ENCODE peak calls at places on chromosomes 2 and 18, in five cellular contexts. O, D, Z, I and T are unnamed samples.

GRCh38 chr18:74511823-74512222 is 15.7 kb downstream of the CNDP2 start:
- DNase-seq in O (no peak), D (no peak), Z (no peak), I (no peak), T (no peak)

GRCh38 chr18:26464128-26465011 is 84.0 kb downstream of the KCTD1 start:
- DNase-seq in O (no peak), D (no peak), Z (no peak), I (no peak), T (no peak)

GRCh38 chr2:172964511-172964910 is 111.1 kb upstream of the MAP3K20 start:
- DNase-seq in O (no peak), D (no peak), Z (no peak), I (no peak), T (peak; percentile 39)

GRCh38 chr2:96073170-96073775 is 38.6 kb upstream of the GPAT2 start:
- DNase-seq in O (no peak), D (no peak), Z (no peak), I (no peak), T (no peak)

GRCh38 chr18:36340232-36340631 is 42.7 kb downstream of the FHOD3 start:
- DNase-seq in O (no peak), D (no peak), Z (no peak), I (no peak), T (no peak)

GRCh38 chr2:19361325-19361990 is 3.0 kb upstream of the OSR1 start:
- DNase-seq in O (no peak), D (no peak), Z (no peak), I (peak; percentile 49), T (no peak)

GRCh38 chr18:53534203-53534602 is 690.3 kb downstream of the MBD2 start:
- DNase-seq in O (no peak), D (no peak), Z (no peak), I (no peak), T (no peak)

GRCh38 chr2:170409164-170409535 is 231.2 kb downstream of the MYO3B start:
- DNase-seq in O (peak; percentile 15), D (peak; percentile 82), Z (peak; percentile 40), I (peak; percentile 83), T (peak; percentile 82)

GRCh38 chr2:183349046-183349445 is 224.8 kb downstream of the NUP35 start:
- DNase-seq in O (no peak), D (peak; percentile 40), Z (no peak), I (no peak), T (no peak)

GRCh38 chr2:197934262-197934925 is 130.0 kb downstream of the PLCL1 start:
- DNase-seq in O (no peak), D (no peak), Z (no peak), I (no peak), T (no peak)

GRCh38 chr18:72999971-73000607 is 132.3 kb upstream of the NETO1 start:
- DNase-seq in O (no peak), D (no peak), Z (no peak), I (no peak), T (no peak)

GRCh38 chr2:167294775-167295140 is 406.5 kb downstream of the XIRP2 start:
- DNase-seq in O (no peak), D (no peak), Z (no peak), I (no peak), T (no peak)

GRCh38 chr2:4674007-4674406 is 970.6 kb downstream of the DCDC2C start:
- DNase-seq in O (no peak), D (peak; percentile 96), Z (no peak), I (no peak), T (no peak)

GRCh38 chr18:48711651-48712486 is 173.0 kb downstream of the CTIF start:
- DNase-seq in O (no peak), D (peak; percentile 46), Z (no peak), I (peak; percentile 83), T (peak; percentile 64)

GRCh38 chr18:51110073-51110797 is 80.2 kb downstream of the SMAD4 start:
- DNase-seq in O (no peak), D (peak; percentile 49), Z (peak; percentile 44), I (peak; percentile 67), T (peak; percentile 73)

GRCh38 chr2:169683425-169684134 is 10.6 kb downstream of the CFAP210 start:
- DNase-seq in O (no peak), D (no peak), Z (no peak), I (no peak), T (no peak)

GRCh38 chr2:191108331-191108730 is 42.5 kb downstream of the STAT4 start:
- DNase-seq in O (no peak), D (no peak), Z (no peak), I (no peak), T (no peak)

GRCh38 chr2:101803128-101803527 is 105.6 kb downstream of the MAP4K4 start:
- DNase-seq in O (no peak), D (no peak), Z (no peak), I (no peak), T (no peak)

GRCh38 chr2:27133195-27133875 is 1.1 kb downstream of the PREB start:
- DNase-seq in O (no peak), D (no peak), Z (no peak), I (no peak), T (no peak)

GRCh38 chr18:55779711-55780590 is 192.0 kb upstream of the TCF4 start:
- DNase-seq in O (no peak), D (peak; percentile 5), Z (no peak), I (peak; percentile 63), T (peak; percentile 68)

GRCh38 chr2:239158641-239159475 is 242.0 kb downstream of the HDAC4 start:
- DNase-seq in O (no peak), D (no peak), Z (no peak), I (peak; percentile 29), T (no peak)

GRCh38 chr2:190859347-190860297 is 21.0 kb upstream of the GLS start:
- DNase-seq in O (no peak), D (no peak), Z (no peak), I (peak; percentile 58), T (no peak)

GRCh38 chr18:13471495-13471845 is 252.9 kb downstream of the LDLRAD4 start:
- DNase-seq in O (no peak), D (no peak), Z (no peak), I (no peak), T (no peak)

GRCh38 chr2:19369341-19369955 is 11.0 kb upstream of the OSR1 start:
- DNase-seq in O (no peak), D (no peak), Z (no peak), I (peak; percentile 59), T (no peak)

GRCh38 chr2:104043864-104044263 is 810.1 kb upstream of the POU3F3 start:
- DNase-seq in O (no peak), D (peak; percentile 21), Z (no peak), I (no peak), T (no peak)

GRCh38 chr2:240461471-240462072 is 26.1 kb downstream of the GPC1 start:
- DNase-seq in O (no peak), D (no peak), Z (no peak), I (no peak), T (no peak)

GRCh38 chr2:59887348-59887747 is 666.1 kb downstream of the BCL11A start:
- DNase-seq in O (no peak), D (no peak), Z (no peak), I (no peak), T (no peak)

GRCh38 chr2:135169900-135170753 is 118.0 kb downstream of the RAB3GAP1 start:
- DNase-seq in O (no peak), D (no peak), Z (no peak), I (no peak), T (no peak)

GRCh38 chr2:148989882-148990493 is 48.5 kb upstream of the LYPD6B start:
- DNase-seq in O (no peak), D (peak; percentile 68), Z (peak; percentile 18), I (peak; percentile 81), T (peak; percentile 80)

GRCh38 chr18:24026457-24026856 is 11.9 kb downstream of the TTC39C start:
- DNase-seq in O (no peak), D (no peak), Z (no peak), I (no peak), T (no peak)

GRCh38 chr18:24031318-24031717 is 16.8 kb downstream of the TTC39C start:
- DNase-seq in O (no peak), D (no peak), Z (no peak), I (no peak), T (no peak)

GRCh38 chr18:24024425-24024824 is 9.9 kb downstream of the TTC39C start:
- DNase-seq in O (no peak), D (no peak), Z (no peak), I (no peak), T (no peak)

GRCh38 chr18:24023185-24023814 is 8.7 kb downstream of the TTC39C start:
- DNase-seq in O (no peak), D (no peak), Z (no peak), I (peak; percentile 87), T (peak; percentile 44)

DNA sequence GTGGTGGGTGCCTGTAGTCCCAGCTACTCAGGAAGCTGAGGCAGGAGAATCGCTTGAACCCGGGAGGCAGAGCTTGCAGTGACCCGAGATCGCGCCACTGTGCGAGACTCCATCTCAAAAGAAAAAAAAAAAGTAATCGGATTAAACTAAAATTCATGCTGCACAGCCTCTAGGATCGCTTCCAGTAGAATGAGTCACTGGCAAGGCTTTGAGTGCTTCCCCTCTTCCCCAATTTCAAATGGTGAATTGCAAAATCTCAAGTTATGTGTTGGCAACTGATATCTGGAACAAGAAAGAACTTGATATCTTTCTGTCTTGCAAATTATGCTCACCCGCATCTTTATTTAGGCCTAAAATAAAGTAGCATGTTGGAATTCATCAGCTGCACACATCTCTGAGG is 12.6 kb downstream of the TTC39C start:
- DNase-seq in O (no peak), D (no peak), Z (no peak), I (no peak), T (peak; percentile 91)
- H3K4me1 ChIP-seq in O (peaks cover 6% of the 10 kb centered on the region), D (peaks cover 17% of the 10 kb centered on the region), Z (peaks cover 90% of the 10 kb centered on the region), I (no peaks in the 10 kb centered on the region), T (peaks cover 19% of the 10 kb centered on the region)

GRCh38 chr2:42225573-42225972 is 56.4 kb downstream of the EML4 start:
- DNase-seq in O (no peak), D (no peak), Z (no peak), I (no peak), T (no peak)

GRCh38 chr2:42223067-42223636 is 54.0 kb downstream of the EML4 start:
- DNase-seq in O (no peak), D (no peak), Z (no peak), I (no peak), T (no peak)

GRCh38 chr2:42224422-42225067 is 55.4 kb downstream of the EML4 start:
- DNase-seq in O (no peak), D (no peak), Z (no peak), I (no peak), T (no peak)

GRCh38 chr2:42227491-42227890 is 58.3 kb downstream of the EML4 start:
- DNase-seq in O (no peak), D (no peak), Z (no peak), I (no peak), T (no peak)

DNA sequence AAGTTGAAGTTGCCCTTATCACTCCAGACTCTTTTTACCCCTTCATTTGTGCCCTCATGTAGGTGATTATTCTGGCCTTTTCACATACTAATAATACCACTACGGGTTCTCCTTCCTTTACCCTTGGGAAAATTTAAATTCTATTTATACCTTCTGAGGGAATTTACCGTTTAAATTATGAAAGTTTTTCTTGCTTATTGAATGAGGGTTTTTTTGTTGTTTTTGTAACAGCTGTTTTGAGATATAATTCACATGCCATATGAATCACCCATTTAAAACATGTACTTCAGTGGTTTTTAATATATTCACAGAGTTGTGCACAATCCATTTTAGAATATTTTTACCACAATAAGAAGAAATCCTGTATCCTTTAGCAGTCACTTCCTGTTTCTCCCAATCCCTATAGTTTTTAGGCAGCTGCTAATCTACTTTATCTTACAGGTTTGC is 54.7 kb downstream of the EML4 start:
- DNase-seq in O (no peak), D (no peak), Z (no peak), I (no peak), T (peak; percentile 26)
- H3K27ac ChIP-seq in O (no peak overlapping the region), D (no peak overlapping the region), Z (no peak overlapping the region), I (no peak overlapping the region), T (peak overlapping the region; percentile 31)

GRCh38 chr18:58867281-58867961 is 2.7 kb downstream of the ZNF532 start:
- DNase-seq in O (no peak), D (no peak), Z (no peak), I (peak; percentile 98), T (no peak)
- H3K4me3 ChIP-seq in O (peak overlapping the region; percentile 67), D (no peak overlapping the region), Z (no peak overlapping the region), I (no peak overlapping the region), T (peak overlapping the region; percentile 50)

GRCh38 chr2:217847552-217848350 is 155.0 kb downstream of the TNS1 start:
- DNase-seq in O (no peak), D (no peak), Z (no peak), I (no peak), T (no peak)
- H3K4me1 ChIP-seq in O (peaks cover 64% of the 10 kb centered on the region), D (no peaks in the 10 kb centered on the region), Z (no peaks in the 10 kb centered on the region), I (no peaks in the 10 kb centered on the region), T (peaks cover 7% of the 10 kb centered on the region)